ENCODE peak calls at places on chromosome 1, in four cellular contexts. One of them, this sample, is unnamed.

GRCh38 chr1:230869499-230869898 is 1.2 kb upstream of the C1orf198 start:
- DNase-seq in endothelial cell of umbilical vein: no peak
- DNase-seq in K562: no peak
- DNase-seq in stomach: no peak
- DNase-seq in this sample: no peak

GRCh38 chr1:150613061-150613920 is 16.1 kb downstream of the ENSA start:
- DNase-seq in endothelial cell of umbilical vein: peak
- DNase-seq in K562: peak
- DNase-seq in stomach: no peak
- DNase-seq in this sample: peak

GRCh38 chr1:160408864-160409263 is 8.5 kb downstream of the VANGL2 start:
- DNase-seq in endothelial cell of umbilical vein: no peak
- DNase-seq in K562: no peak
- DNase-seq in stomach: no peak
- DNase-seq in this sample: no peak

GRCh38 chr1:192311281-192311680 is 5.5 kb upstream of the RGS21 start:
- DNase-seq in endothelial cell of umbilical vein: peak
- DNase-seq in K562: peak
- DNase-seq in stomach: no peak
- DNase-seq in this sample: no peak

GRCh38 chr1:218394416-218394815 is 49.3 kb downstream of the TGFB2 start:
- DNase-seq in endothelial cell of umbilical vein: no peak
- DNase-seq in K562: no peak
- DNase-seq in stomach: no peak
- DNase-seq in this sample: no peak

GRCh38 chr1:203091761-203092330 is 6.0 kb upstream of the MYOG start:
- DNase-seq in endothelial cell of umbilical vein: no peak
- DNase-seq in K562: no peak
- DNase-seq in stomach: peak
- DNase-seq in this sample: no peak

GRCh38 chr1:210482936-210483642 is 154.4 kb downstream of the HHAT start:
- DNase-seq in endothelial cell of umbilical vein: no peak
- DNase-seq in K562: no peak
- DNase-seq in stomach: no peak
- DNase-seq in this sample: no peak

GRCh38 chr1:185960377-185961151 is 226.4 kb downstream of the HMCN1 start:
- DNase-seq in endothelial cell of umbilical vein: peak
- DNase-seq in K562: no peak
- DNase-seq in stomach: no peak
- DNase-seq in this sample: no peak

GRCh38 chr1:230866171-230866811 is 2.0 kb downstream of the C1orf198 start:
- DNase-seq in endothelial cell of umbilical vein: peak
- DNase-seq in K562: peak
- DNase-seq in stomach: no peak
- DNase-seq in this sample: no peak

GRCh38 chr1:202329891-202330290 is 11.8 kb downstream of the UBE2T start:
- DNase-seq in endothelial cell of umbilical vein: no peak
- DNase-seq in K562: peak
- DNase-seq in stomach: no peak
- DNase-seq in this sample: no peak

DNA sequence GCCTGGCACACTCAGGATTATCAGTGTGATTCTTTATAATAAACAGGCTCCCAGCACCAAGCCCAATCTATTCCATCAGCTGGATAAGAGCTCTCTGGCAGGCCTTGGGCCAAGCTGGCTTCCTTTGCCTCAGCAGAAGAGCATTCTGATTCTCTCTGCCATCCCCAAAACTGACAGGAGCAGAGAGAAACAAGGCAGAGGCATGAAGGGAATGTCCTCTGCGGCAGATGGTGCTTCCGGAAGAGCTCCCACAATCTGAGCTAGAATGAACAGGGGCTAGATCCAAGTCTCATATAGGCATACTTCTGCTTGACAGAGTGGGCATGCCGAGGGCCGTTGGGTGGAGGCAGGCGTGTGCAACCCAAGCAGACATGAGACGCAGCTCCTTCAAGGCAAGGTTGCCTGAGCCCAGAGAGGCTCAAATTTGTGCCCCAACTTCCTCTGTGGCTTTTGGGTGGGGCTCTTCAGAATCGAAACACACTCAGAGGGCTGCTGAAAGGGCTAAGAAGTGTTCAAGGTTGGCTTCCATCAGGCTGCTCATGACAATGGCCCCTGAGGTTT is 4.0 kb downstream of the CAPN2 start:
- DNase-seq in endothelial cell of umbilical vein: no peak
- DNase-seq in K562: no peak
- DNase-seq in stomach: no peak
- DNase-seq in this sample: no peak
- TF ChIP-seq POLR2AphosphoS5 in endothelial cell of umbilical vein: no peak
- TF ChIP-seq POLR2AphosphoS5 in K562: no peak
- TF ChIP-seq POLR2AphosphoS5 in stomach: no peak
- TF ChIP-seq POLR2AphosphoS5 in this sample: no peak

DNA sequence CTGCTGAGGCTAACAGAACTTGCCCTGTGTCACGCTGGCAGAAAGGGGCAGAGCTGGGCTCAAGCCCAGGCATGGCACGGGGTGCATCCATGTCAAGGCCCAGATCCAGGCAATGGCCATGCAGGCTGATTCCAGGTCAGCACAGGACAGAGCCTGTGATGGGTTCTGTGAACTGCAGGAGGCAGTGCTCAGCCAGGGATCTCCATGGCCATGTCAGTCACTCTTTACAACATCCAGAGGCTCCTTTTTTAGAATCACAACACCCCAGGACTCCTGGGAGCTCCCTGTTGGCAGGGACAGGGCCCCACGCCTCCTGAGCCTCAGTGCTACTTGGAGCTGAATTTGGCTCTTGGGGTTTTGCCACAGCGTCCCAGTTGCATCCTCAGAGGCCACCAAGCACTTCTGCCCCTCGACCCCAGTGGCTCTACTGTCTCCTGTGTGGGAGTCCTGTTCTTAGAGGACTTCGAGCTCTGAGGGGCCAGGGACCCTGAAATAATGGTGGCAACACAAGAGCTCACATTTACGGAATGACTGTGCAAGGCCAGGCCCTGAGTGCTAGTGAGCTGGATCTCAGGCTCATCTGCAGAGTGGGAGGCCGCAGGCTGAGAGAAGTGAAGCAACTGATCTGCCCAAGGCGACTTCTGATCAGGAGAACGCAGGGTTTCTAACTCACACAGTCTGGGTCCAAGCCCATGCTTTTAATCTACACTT is 211.5 kb downstream of the TRABD2B start:
- DNase-seq in endothelial cell of umbilical vein: no peak
- DNase-seq in K562: no peak
- DNase-seq in stomach: no peak
- DNase-seq in this sample: no peak
- TF ChIP-seq CTCF in endothelial cell of umbilical vein: no peak
- TF ChIP-seq CTCF in K562: peak
- TF ChIP-seq CTCF in stomach: no peak
- TF ChIP-seq CTCF in this sample: no peak

GRCh38 chr1:40783001-40783905 is at the start of gene KCNQ4:
- DNase-seq in endothelial cell of umbilical vein: no peak
- DNase-seq in K562: peak
- DNase-seq in stomach: peak
- DNase-seq in this sample: peak
- H3K4me3 ChIP-seq in endothelial cell of umbilical vein: no peak
- H3K4me3 ChIP-seq in K562: peak
- H3K4me3 ChIP-seq in stomach: peak
- H3K4me3 ChIP-seq in this sample: peak

GRCh38 chr1:31562707-31563360 is 13.5 kb upstream of the TINAGL1 start:
- DNase-seq in endothelial cell of umbilical vein: peak
- DNase-seq in K562: no peak
- DNase-seq in stomach: no peak
- DNase-seq in this sample: no peak
- TF ChIP-seq POLR2AphosphoS5 in endothelial cell of umbilical vein: peak
- TF ChIP-seq POLR2AphosphoS5 in K562: no peak
- TF ChIP-seq POLR2AphosphoS5 in stomach: no peak
- TF ChIP-seq POLR2AphosphoS5 in this sample: no peak

GRCh38 chr1:100137602-100138001 is 4.6 kb downstream of the TRMT13 start:
- DNase-seq in endothelial cell of umbilical vein: no peak
- DNase-seq in K562: no peak
- DNase-seq in stomach: no peak
- DNase-seq in this sample: no peak

GRCh38 chr1:100130552-100131077 is 2.1 kb downstream of the SASS6 start:
- DNase-seq in endothelial cell of umbilical vein: peak
- DNase-seq in K562: peak
- DNase-seq in stomach: no peak
- DNase-seq in this sample: no peak

GRCh38 chr1:100131623-100132022 is 1.1 kb downstream of the SASS6 start:
- DNase-seq in endothelial cell of umbilical vein: no peak
- DNase-seq in K562: peak
- DNase-seq in stomach: no peak
- DNase-seq in this sample: no peak

GRCh38 chr1:100132566-100133477 is at the start of the genes SASS6 and TRMT13:
- DNase-seq in endothelial cell of umbilical vein: peak
- DNase-seq in K562: peak
- DNase-seq in stomach: peak
- DNase-seq in this sample: peak

DNA sequence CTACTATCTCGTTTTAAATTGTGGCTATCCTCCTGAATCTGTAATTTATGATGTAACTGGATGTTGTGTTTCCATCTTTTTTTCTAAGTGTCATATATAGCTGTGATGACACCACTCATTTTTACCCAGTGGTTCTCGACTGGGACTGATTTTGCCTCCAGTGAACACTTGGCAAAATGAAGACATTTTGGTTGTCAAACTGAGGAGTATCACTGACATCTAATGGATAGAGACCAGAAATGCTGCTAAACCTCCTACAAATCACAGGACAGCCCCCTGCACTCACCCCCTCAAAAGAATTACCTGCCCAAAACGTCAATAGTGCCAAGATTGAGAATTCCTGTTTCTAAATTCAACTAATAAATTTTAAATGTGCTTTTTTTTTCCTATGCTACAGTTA is 1.9 kb downstream of the TRMT13 start:
- DNase-seq in endothelial cell of umbilical vein: no peak
- DNase-seq in K562: peak
- DNase-seq in stomach: no peak
- DNase-seq in this sample: no peak
- TF ChIP-seq CTCF in endothelial cell of umbilical vein: no peak
- TF ChIP-seq CTCF in K562: peak
- TF ChIP-seq CTCF in stomach: no peak
- TF ChIP-seq CTCF in this sample: no peak

GRCh38 chr1:208234721-208235120 is 9.5 kb downstream of the PLXNA2 start:
- DNase-seq in endothelial cell of umbilical vein: no peak
- DNase-seq in K562: no peak
- DNase-seq in stomach: no peak
- DNase-seq in this sample: no peak

GRCh38 chr1:208237241-208237640 is 6.9 kb downstream of the PLXNA2 start:
- DNase-seq in endothelial cell of umbilical vein: peak
- DNase-seq in K562: no peak
- DNase-seq in stomach: no peak
- DNase-seq in this sample: no peak

GRCh38 chr1:208235356-208235982 is 8.7 kb downstream of the PLXNA2 start:
- DNase-seq in endothelial cell of umbilical vein: no peak
- DNase-seq in K562: no peak
- DNase-seq in stomach: no peak
- DNase-seq in this sample: no peak

GRCh38 chr1:208233978-208234377 is 10.2 kb downstream of the PLXNA2 start:
- DNase-seq in endothelial cell of umbilical vein: no peak
- DNase-seq in K562: no peak
- DNase-seq in stomach: no peak
- DNase-seq in this sample: no peak

GRCh38 chr1:208235983-208236761 is 8.0 kb downstream of the PLXNA2 start:
- DNase-seq in endothelial cell of umbilical vein: peak
- DNase-seq in K562: peak
- DNase-seq in stomach: peak
- DNase-seq in this sample: no peak
- H3K4me3 ChIP-seq in endothelial cell of umbilical vein: no peak
- H3K4me3 ChIP-seq in K562: no peak
- H3K4me3 ChIP-seq in stomach: no peak
- H3K4me3 ChIP-seq in this sample: no peak

DNA sequence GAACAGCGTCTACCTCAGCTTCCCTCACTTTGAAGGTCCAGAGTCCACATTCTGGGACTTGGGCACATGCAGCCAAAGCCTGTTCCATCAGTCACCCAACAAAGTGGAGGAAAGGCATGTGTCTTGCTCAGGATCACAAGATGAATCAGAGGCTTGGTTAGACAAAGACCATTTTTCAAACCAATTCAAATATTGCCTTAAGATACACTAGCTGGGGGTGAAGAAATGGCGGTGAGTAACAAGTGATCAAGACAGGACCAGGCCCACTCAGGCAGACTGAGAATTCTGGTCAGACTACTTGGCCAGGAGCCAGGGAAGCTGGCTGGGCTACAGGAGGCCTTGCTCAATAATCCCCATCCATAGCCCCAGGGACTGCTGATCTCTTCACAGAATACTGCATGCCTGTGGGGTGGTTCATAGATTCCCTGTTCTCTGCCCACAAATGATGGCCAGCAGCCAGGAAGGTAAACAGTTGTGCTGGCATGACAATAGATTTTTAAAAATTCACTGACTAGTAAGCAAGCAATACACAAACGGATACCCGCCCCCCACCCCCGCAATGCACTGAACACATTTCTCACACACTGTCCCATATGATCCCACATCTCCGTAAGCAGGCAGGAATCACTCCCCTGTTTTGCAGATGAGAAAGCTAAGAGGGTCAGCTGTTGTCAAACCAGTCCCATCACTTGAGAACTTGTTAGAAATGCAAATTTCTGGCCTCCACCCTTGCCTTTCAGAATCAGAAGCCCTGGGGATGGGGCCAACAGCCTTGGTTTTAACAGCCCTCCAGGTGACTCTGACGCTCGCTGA is 27.2 kb downstream of the ERI3 start:
- DNase-seq in endothelial cell of umbilical vein: peak
- DNase-seq in K562: peak
- DNase-seq in stomach: peak
- DNase-seq in this sample: peak
- TF ChIP-seq POLR2AphosphoS5 in endothelial cell of umbilical vein: no peak
- TF ChIP-seq POLR2AphosphoS5 in K562: no peak
- TF ChIP-seq POLR2AphosphoS5 in stomach: peak
- TF ChIP-seq POLR2AphosphoS5 in this sample: peak

GRCh38 chr1:8814870-8815269 is 2.6 kb downstream of the RERE start:
- DNase-seq in endothelial cell of umbilical vein: peak
- DNase-seq in K562: peak
- DNase-seq in stomach: no peak
- DNase-seq in this sample: no peak

GRCh38 chr1:8815582-8816285 is 1.7 kb downstream of the RERE start:
- DNase-seq in endothelial cell of umbilical vein: peak
- DNase-seq in K562: peak
- DNase-seq in stomach: peak
- DNase-seq in this sample: no peak

GRCh38 chr1:8816831-8817412 is 518 bp downstream of the RERE start:
- DNase-seq in endothelial cell of umbilical vein: peak
- DNase-seq in K562: peak
- DNase-seq in stomach: peak
- DNase-seq in this sample: no peak

GRCh38 chr1:8817413-8818324 is at the start of gene RERE:
- DNase-seq in endothelial cell of umbilical vein: peak
- DNase-seq in K562: peak
- DNase-seq in stomach: peak
- DNase-seq in this sample: peak

DNA sequence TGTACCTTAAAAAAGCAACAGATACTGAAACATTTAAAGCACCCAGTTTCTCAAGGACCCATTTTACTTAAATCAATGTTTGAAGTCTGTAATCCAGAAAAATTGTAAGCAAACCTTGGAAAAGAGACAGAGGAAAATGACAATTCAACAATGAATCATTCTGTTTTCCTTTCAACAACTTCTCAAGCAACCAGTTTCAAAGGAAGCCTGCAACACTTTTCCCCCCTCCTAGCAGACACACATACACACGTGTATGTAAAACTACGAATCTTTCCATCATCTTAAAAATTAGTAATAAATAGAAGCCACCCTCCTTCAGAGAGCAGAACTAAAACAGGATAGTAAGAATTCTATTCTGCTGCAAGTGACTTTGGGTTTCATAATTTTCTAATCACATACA is 1.1 kb downstream of the RERE start:
- DNase-seq in endothelial cell of umbilical vein: peak
- DNase-seq in K562: peak
- DNase-seq in stomach: no peak
- DNase-seq in this sample: no peak
- TF ChIP-seq CTCF in endothelial cell of umbilical vein: no peak
- TF ChIP-seq CTCF in K562: no peak
- TF ChIP-seq CTCF in stomach: no peak
- TF ChIP-seq CTCF in this sample: no peak